ENCODE peak calls at places on chromosomes 7 and 10, in five cellular contexts. B is CD8-positive, alpha-beta memory T cell; A is HepG2; F is OCI-LY7; W is MM.1S. R is an unnamed sample.

GRCh38 chr10:119654540-119654939 is 3.4 kb downstream of the BAG3 start:
- DNase-seq in W (no peak), A (peak; percentile 27), B (no peak), F (no peak), R (no peak)

GRCh38 chr7:134605978-134606923 is 40.4 kb upstream of the BPGM start:
- DNase-seq in W (peak; percentile 70), B (peak; percentile 40), A (peak; percentile 31), F (peak; percentile 66), R (peak; percentile 85)

GRCh38 chr10:60955957-60956425 is 12.0 kb upstream of the RHOBTB1 start:
- DNase-seq in A (peak; percentile 81), F (no peak), W (no peak), B (no peak), R (no peak)

GRCh38 chr7:70726951-70727378 is 405.0 kb upstream of the GALNT17 start:
- DNase-seq in F (no peak), A (no peak), B (no peak), W (no peak), R (no peak)

GRCh38 chr7:79296553-79297320 is 156.7 kb downstream of the MAGI2 start:
- DNase-seq in W (no peak), F (no peak), B (no peak), A (no peak), R (no peak)

GRCh38 chr10:3542185-3542611 is 242.8 kb downstream of the KLF6 start:
- DNase-seq in F (no peak), W (no peak), A (no peak), B (no peak), R (no peak)

GRCh38 chr7:49417034-49417433 is 356.4 kb upstream of the VWC2 start:
- DNase-seq in A (no peak), W (no peak), B (no peak), F (no peak), R (no peak)

GRCh38 chr10:119420950-119421875 is 121.3 kb downstream of the RGS10 start:
- DNase-seq in A (no peak), B (no peak), W (no peak), F (no peak), R (peak; percentile 29)

GRCh38 chr10:839550-840205 is 91.8 kb downstream of the LARP4B start:
- DNase-seq in B (no peak), A (no peak), W (no peak), F (no peak), R (no peak)

GRCh38 chr10:106563384-106563783 is 601.1 kb downstream of the SORCS1 start:
- DNase-seq in W (no peak), A (no peak), F (no peak), B (no peak), R (no peak)

GRCh38 chr7:127885843-127886242 is 145.4 kb downstream of the LRRC4 start:
- DNase-seq in W (no peak), A (no peak), F (no peak), B (no peak), R (peak; percentile 43)

GRCh38 chr7:65731562-65732035 is 141.3 kb upstream of the VKORC1L1 start:
- DNase-seq in A (no peak), W (no peak), F (no peak), B (no peak), R (no peak)

GRCh38 chr10:70317943-70318318 is 34.1 kb upstream of the NPFFR1 start:
- DNase-seq in B (no peak), A (no peak), F (peak; percentile 59), W (no peak), R (no peak)

GRCh38 chr10:70320751-70321150 is 36.9 kb upstream of the NPFFR1 start:
- DNase-seq in A (no peak), B (no peak), W (no peak), F (no peak), R (peak; percentile 51)

GRCh38 chr10:70319824-70320223 is 36.0 kb upstream of the NPFFR1 start:
- DNase-seq in W (no peak), F (no peak), B (no peak), A (no peak), R (no peak)

GRCh38 chr10:70317272-70317942 is 33.6 kb upstream of the NPFFR1 start:
- DNase-seq in W (no peak), A (peak; percentile 33), F (peak; percentile 77), B (no peak), R (no peak)

GRCh38 chr10:70319183-70319582 is 35.4 kb upstream of the NPFFR1 start:
- DNase-seq in W (peak; percentile 12), F (no peak), B (no peak), A (no peak), R (no peak)
- H3K27ac ChIP-seq in W (no peak overlapping the region), F (peak overlapping the region; percentile 6), B (no peak overlapping the region), A (no peak overlapping the region), R (no peak overlapping the region)

GRCh38 chr10:70255329-70256299 is 22.4 kb upstream of the PPA1 start:
- DNase-seq in W (no peak), F (no peak), B (no peak), A (peak; percentile 82), R (peak; percentile 54)
- H3K27ac ChIP-seq in W (no peak overlapping the region), F (no peak overlapping the region), B (no peak overlapping the region), A (no peak overlapping the region), R (no peak overlapping the region)

DNA sequence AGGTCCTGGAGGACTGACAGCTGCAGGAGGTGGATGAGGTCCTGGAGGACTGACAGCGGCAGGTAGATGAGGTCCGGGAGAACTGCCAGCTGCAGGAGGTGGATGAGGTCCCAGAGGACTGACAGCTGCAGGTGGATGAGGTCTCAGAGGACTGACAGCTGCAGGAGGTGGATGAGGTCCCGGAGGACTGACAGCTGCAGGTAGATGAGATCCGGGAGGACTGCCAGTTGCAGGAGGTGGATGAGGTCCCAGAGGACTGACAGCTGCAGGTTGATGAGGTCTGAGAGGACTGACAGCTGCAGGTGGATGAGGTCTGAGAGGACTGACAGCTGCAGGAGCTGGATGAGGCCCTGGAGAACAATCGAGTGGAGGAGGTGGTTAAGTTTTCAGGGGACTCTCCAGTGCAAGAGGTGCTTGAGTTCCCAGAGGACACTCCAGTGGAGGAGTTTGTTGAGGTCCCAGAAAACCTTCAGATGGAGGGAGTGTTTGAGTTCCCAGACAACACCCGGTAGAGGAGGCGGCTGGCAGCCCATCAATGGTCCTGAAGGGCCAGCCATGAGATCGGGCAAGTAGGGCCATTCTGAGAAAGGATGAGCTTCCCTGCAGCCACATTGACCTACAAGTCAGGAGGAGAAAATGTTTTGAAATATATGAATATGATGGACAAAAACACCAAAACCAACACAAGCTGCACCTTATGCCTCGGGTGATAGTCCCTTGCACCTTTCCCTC is 4.7 kb upstream of the EIF5AL1 start:
- DNase-seq in B (no peak), F (no peak), W (no peak), A (no peak), R (peak; percentile 95)
- H3K27ac ChIP-seq in B (no peak overlapping the region), F (no peak overlapping the region), W (no peak overlapping the region), A (no peak overlapping the region), R (peak overlapping the region; percentile 84)

DNA sequence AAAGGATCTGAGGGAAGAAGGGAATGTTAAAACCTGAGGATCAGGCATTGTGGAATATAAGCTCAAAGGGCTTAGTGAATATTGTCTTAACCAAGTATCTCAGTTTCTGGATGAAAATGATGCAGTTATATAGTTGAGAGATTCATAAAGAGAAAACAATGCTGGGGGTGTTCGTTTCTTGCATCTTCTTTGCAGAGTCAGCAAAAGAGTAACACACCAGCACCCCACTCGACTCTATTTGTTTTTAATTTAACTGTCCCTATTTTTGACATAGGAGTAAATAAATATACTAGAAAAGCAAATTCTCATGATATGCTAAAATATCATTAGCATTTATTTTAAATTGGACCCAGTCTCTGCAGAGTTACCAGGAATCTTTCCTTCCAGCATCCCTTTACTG is 7.6 kb upstream of the OIT3 start:
- DNase-seq in A (no peak), B (no peak), F (no peak), W (no peak), R (no peak)
- H3K27ac ChIP-seq in A (no peak overlapping the region), B (no peak overlapping the region), F (no peak overlapping the region), W (no peak overlapping the region), R (no peak overlapping the region)

DNA sequence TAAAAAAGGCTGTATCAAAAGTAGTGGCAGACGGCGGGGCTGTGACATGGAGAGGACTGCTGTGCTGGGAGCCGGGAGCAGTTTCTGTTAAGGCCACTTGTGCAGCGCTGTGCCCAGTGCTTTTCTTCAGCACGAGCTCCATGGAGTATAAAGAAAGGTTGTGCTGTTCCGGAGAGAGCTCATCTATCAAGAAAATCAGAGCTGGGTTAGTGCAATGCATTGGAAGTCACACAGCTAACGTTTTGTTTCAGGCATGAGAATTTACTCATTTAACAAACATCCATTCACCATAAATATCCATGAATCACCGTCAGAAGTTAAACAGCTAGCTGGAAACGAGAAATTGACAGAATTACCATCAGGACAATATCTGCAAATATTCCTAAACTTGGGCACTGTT is 61.9 kb downstream of the KIAA1549 start:
- DNase-seq in B (no peak), A (no peak), F (no peak), W (no peak), R (no peak)
- H3K27ac ChIP-seq in B (no peak overlapping the region), A (no peak overlapping the region), F (no peak overlapping the region), W (no peak overlapping the region), R (no peak overlapping the region)

R was measured in SJCRH30.